ENCODE peak calls at places on chromosomes 5 and 9, in seven cellular contexts. H, Y, I, W, K, P and R are unnamed samples.

GRCh38 chr5:58200451-58200850 is 259.4 kb downstream of the PLK2 start:
- DNase-seq in H (no peak), K (no peak), P (no peak), I (no peak), Y (no peak), W (no peak), R (no peak)

GRCh38 chr9:37574996-37575395 is 1.2 kb downstream of the FBXO10 start:
- DNase-seq in K (no peak), W (no peak), P (no peak), H (no peak), I (no peak), Y (no peak), R (peak)

GRCh38 chr9:90641868-90642558 is 611 bp downstream of the DIRAS2 start:
- DNase-seq in P (no peak), H (no peak), I (no peak), Y (no peak), W (no peak), K (no peak), R (peak)

GRCh38 chr5:134248271-134248670 is 22.4 kb upstream of the PPP2CA start:
- DNase-seq in W (no peak), H (no peak), K (no peak), I (no peak), Y (no peak), P (peak), R (no peak)

GRCh38 chr9:126377521-126377920 is 50.9 kb downstream of the MVB12B start:
- DNase-seq in W (no peak), H (no peak), I (no peak), K (no peak), Y (no peak), P (no peak), R (no peak)

GRCh38 chr9:127203501-127204327 is 60.9 kb upstream of the GARNL3 start:
- DNase-seq in H (peak), P (no peak), K (no peak), I (no peak), Y (no peak), W (no peak), R (no peak)

GRCh38 chr5:109410389-109411174 is 808 bp upstream of the PJA2 start:
- DNase-seq in H (peak), P (peak), Y (peak), W (peak), I (peak), K (peak), R (peak)

GRCh38 chr5:94690778-94691177 is 72.3 kb downstream of the SLF1 start:
- DNase-seq in H (no peak), P (no peak), K (no peak), Y (no peak), W (no peak), I (no peak), R (peak)

GRCh38 chr9:81787747-81788632 is 98.6 kb upstream of the TLE1 start:
- DNase-seq in Y (no peak), W (peak), H (no peak), I (no peak), K (peak), P (peak), R (peak)

GRCh38 chr5:37724395-37725125 is 115.3 kb downstream of the GDNF start:
- DNase-seq in K (peak), W (no peak), P (peak), Y (no peak), I (no peak), H (no peak), R (peak)

GRCh38 chr9:133540336-133541025 is 6.0 kb downstream of the ADAMTSL2 start:
- DNase-seq in W (no peak), Y (no peak), I (no peak), P (no peak), K (no peak), H (no peak), R (no peak)
- TF ChIP-seq CTCF in W (no peak), Y (no peak), I (no peak), P (peak), K (no peak), H (peak), R (no peak)

GRCh38 chr9:77651203-77651602 is 3.1 kb upstream of the GNA14 start:
- DNase-seq in I (no peak), H (no peak), W (no peak), P (no peak), K (no peak), Y (no peak), R (no peak)

GRCh38 chr9:77647267-77647658 is 859 bp downstream of the GNA14 start:
- DNase-seq in I (no peak), K (no peak), Y (no peak), W (no peak), H (no peak), P (no peak), R (no peak)

GRCh38 chr9:77649109-77649812 is 1.1 kb upstream of the GNA14 start:
- DNase-seq in W (peak), I (no peak), H (no peak), K (peak), P (peak), Y (no peak), R (peak)

GRCh38 chr9:77647659-77648457 is at the start of gene GNA14:
- DNase-seq in W (no peak), H (no peak), P (no peak), Y (no peak), I (no peak), K (peak), R (peak)

GRCh38 chr9:77648458-77649108 is 461 bp upstream of the GNA14 start:
- DNase-seq in W (no peak), I (no peak), Y (no peak), P (no peak), K (peak), H (peak), R (peak)
- TF ChIP-seq CTCF in W (no peak), I (no peak), Y (no peak), P (no peak), K (no peak), H (no peak), R (no peak)

DNA sequence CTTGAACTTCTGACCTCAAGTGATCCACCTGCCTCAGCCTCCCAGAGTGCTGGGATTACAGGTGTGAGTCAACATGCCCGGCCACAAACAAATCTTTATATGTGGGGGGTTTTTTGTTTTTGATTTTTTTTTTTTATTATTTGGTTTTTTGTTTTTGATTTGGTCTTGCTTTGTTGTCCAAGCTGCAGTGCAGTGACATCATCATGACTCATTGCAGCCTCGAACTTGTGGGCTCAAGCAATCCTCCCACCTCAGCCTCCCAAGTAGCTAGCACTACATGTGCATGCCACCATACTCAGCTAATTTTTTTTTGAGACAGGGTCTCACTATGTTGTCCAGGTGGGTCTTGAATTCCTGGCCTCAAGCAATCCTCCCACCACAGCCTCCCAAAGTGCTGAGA is 42.4 kb downstream of the ALDH7A1 start:
- DNase-seq in Y (no peak), W (no peak), K (no peak), H (no peak), I (no peak), P (no peak), R (no peak)
- TF ChIP-seq CTCF in Y (no peak), W (no peak), K (no peak), H (no peak), I (no peak), P (no peak), R (no peak)

GRCh38 chr5:151005187-151005974 is 15.0 kb upstream of the GPX3 start:
- DNase-seq in K (no peak), W (no peak), Y (no peak), I (no peak), H (peak), P (no peak), R (no peak)
- TF ChIP-seq CTCF in K (no peak), W (no peak), Y (no peak), I (no peak), H (no peak), P (no peak), R (no peak)

DNA sequence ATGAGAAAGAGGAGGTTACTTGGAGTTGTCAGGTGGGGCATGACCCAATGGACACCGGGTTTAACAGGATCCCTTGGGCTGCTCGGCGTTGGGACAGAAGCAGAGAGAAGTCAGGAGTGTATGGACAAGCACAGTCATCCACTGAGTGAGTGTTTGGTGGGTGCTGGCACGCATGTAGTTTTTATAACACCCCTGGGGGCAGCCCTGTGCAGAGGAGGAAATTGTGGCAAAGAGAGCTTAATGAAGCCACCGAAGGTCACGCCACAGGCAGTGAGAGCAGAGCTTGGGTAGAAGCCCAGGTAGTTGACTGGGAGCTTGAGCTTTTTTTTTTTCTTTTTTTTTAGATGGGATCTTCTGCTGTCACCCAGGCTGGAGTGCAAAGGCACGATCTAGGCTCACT is 43.2 kb upstream of the IER5L start:
- DNase-seq in W (no peak), I (no peak), K (no peak), Y (no peak), P (no peak), H (no peak), R (no peak)
- TF ChIP-seq CTCF in W (no peak), I (no peak), K (no peak), Y (no peak), P (no peak), H (no peak), R (no peak)

GRCh38 chr5:350355-350754 is 28.8 kb downstream of the AHRR start:
- DNase-seq in P (no peak), H (no peak), Y (no peak), K (no peak), I (peak), W (peak), R (no peak)
- TF ChIP-seq CTCF in P (peak), H (no peak), Y (no peak), K (no peak), I (no peak), W (no peak), R (peak)

GRCh38 chr9:136625101-136626065 is 37.3 kb upstream of the EGFL7 start:
- DNase-seq in Y (no peak), H (peak), K (peak), P (peak), I (no peak), W (peak), R (peak)
- TF ChIP-seq CTCF in Y (peak), H (peak), K (peak), P (peak), I (no peak), W (peak), R (peak)

GRCh38 chr5:61301345-61301744 is 30.7 kb upstream of the ZSWIM6 start:
- DNase-seq in Y (no peak), H (no peak), W (no peak), I (no peak), P (peak), K (peak), R (peak)
- TF ChIP-seq CTCF in Y (no peak), H (no peak), W (no peak), I (no peak), P (peak), K (peak), R (no peak)